ENCODE peak calls at places on chromosomes 11 and 22, in eight cellular contexts. W is memory B cell, E is skeletal muscle cell, F is GF-D8, N is NCI-H1105, K is RPMI7951, G is NCI-H2029, Z is AG10803. M is an unnamed sample.

GRCh38 chr11:63862923-63863322 is 24.0 kb downstream of the MARK2 start:
- DNase-seq in Z (no peak), F (no peak), K (no peak), E (no peak), G (no peak), N (no peak), W (no peak), M (no peak)

GRCh38 chr11:35470616-35471015 is 51.3 kb upstream of the SLC1A2 start:
- DNase-seq in Z (no peak), N (no peak), K (no peak), E (no peak), W (no peak), G (no peak), F (no peak), M (no peak)

GRCh38 chr11:59753650-59754493 is 1.3 kb upstream of the STX3 start:
- DNase-seq in E (no peak), F (peak), G (peak), Z (peak), W (peak), N (peak), K (peak), M (peak)

GRCh38 chr22:23068096-23068831 is 2.1 kb upstream of the GNAZ start:
- DNase-seq in W (no peak), G (no peak), E (no peak), K (no peak), N (no peak), F (no peak), Z (no peak), M (peak)

GRCh38 chr11:11416502-11416901 is 63.5 kb upstream of the CSNK2A3 start:
- DNase-seq in W (no peak), E (peak), N (no peak), G (no peak), F (peak), Z (peak), K (peak), M (no peak)

GRCh38 chr11:1234054-1234720 is 11.3 kb downstream of the MUC5B start:
- DNase-seq in N (no peak), G (no peak), K (no peak), E (no peak), Z (no peak), F (no peak), W (no peak), M (peak)

GRCh38 chr11:64312947-64313346 is 4.4 kb downstream of the TRMT112 start:
- DNase-seq in E (no peak), K (no peak), W (no peak), Z (no peak), N (no peak), F (no peak), G (no peak), M (no peak)

GRCh38 chr11:129115652-129116585 is 76.2 kb downstream of the ARHGAP32 start:
- DNase-seq in N (no peak), Z (peak), E (peak), K (peak), G (no peak), F (no peak), W (no peak), M (no peak)

GRCh38 chr22:48921411-48921903 is 906.2 kb downstream of the BRD1 start:
- DNase-seq in N (no peak), K (no peak), G (no peak), E (no peak), F (no peak), W (no peak), Z (no peak), M (no peak)

GRCh38 chr11:109795234-109795633 is 298.0 kb upstream of the ZC3H12C start:
- DNase-seq in Z (no peak), E (peak), G (no peak), F (no peak), N (no peak), W (no peak), K (no peak), M (no peak)

GRCh38 chr11:67656278-67656922 is 5.9 kb upstream of the ACY3 start:
- DNase-seq in W (no peak), E (no peak), K (no peak), G (no peak), F (no peak), Z (peak), N (no peak), M (no peak)

GRCh38 chr11:88552377-88553029 is 215.0 kb upstream of the CTSC start:
- DNase-seq in E (no peak), W (peak), F (no peak), Z (peak), K (peak), G (no peak), N (peak), M (no peak)

GRCh38 chr11:14373941-14374646 is 15.1 kb upstream of the RRAS2 start:
- DNase-seq in F (no peak), N (no peak), Z (peak), E (peak), G (no peak), W (no peak), K (peak), M (no peak)

GRCh38 chr11:73838443-73839122 is 38.1 kb downstream of the COA4 start:
- DNase-seq in W (no peak), E (peak), Z (peak), K (peak), N (no peak), G (no peak), F (no peak), M (no peak)

GRCh38 chr11:15878756-15879155 is 477.6 kb downstream of the SOX6 start:
- DNase-seq in N (no peak), E (no peak), W (no peak), G (no peak), F (no peak), Z (no peak), K (peak), M (no peak)

GRCh38 chr11:69746780-69747742 is 28.1 kb downstream of the FGF4 start:
- DNase-seq in F (no peak), K (no peak), W (no peak), Z (no peak), E (no peak), G (no peak), N (no peak), M (no peak)

GRCh38 chr11:64864473-64865285 is 13.7 kb downstream of the EHD1 start:
- DNase-seq in E (peak), G (no peak), F (no peak), K (peak), W (no peak), Z (peak), N (no peak), M (no peak)

GRCh38 chr22:25840162-25840561 is 98.2 kb downstream of the MYO18B start:
- DNase-seq in Z (no peak), F (no peak), E (no peak), G (no peak), N (no peak), W (no peak), K (peak), M (no peak)

GRCh38 chr11:101508370-101508769 is 75.4 kb downstream of the TRPC6 start:
- DNase-seq in W (no peak), G (no peak), F (no peak), E (no peak), Z (no peak), K (no peak), N (no peak), M (no peak)

GRCh38 chr11:107756553-107756952 is 44.7 kb upstream of the SLN start:
- DNase-seq in Z (no peak), N (no peak), K (no peak), W (no peak), F (no peak), G (no peak), E (no peak), M (no peak)

GRCh38 chr11:11672764-11673163 is 51.0 kb upstream of the GALNT18 start:
- DNase-seq in N (no peak), F (no peak), G (no peak), E (no peak), K (peak), W (no peak), Z (no peak), M (no peak)

GRCh38 chr11:57288771-57289579 is 35.8 kb downstream of the TNKS1BP1 start:
- DNase-seq in G (peak), Z (peak), E (peak), N (peak), W (no peak), K (peak), F (no peak), M (no peak)

GRCh38 chr22:40408718-40409612 is 38.6 kb downstream of the SGSM3 start:
- DNase-seq in Z (no peak), G (no peak), E (no peak), K (no peak), F (no peak), N (no peak), W (no peak), M (no peak)

GRCh38 chr11:417652-418342 is 3.0 kb upstream of the SIGIRR start:
- DNase-seq in Z (no peak), E (no peak), N (no peak), F (no peak), K (no peak), G (no peak), W (no peak), M (no peak)

GRCh38 chr22:44428941-44429615 is 69.0 kb downstream of the RTL6 start:
- DNase-seq in F (no peak), E (no peak), N (no peak), W (no peak), K (no peak), Z (no peak), G (no peak), M (no peak)

GRCh38 chr11:15912825-15913224 is 443.5 kb downstream of the SOX6 start:
- DNase-seq in N (no peak), F (no peak), E (no peak), W (no peak), Z (no peak), K (no peak), G (no peak), M (no peak)

GRCh38 chr11:63567044-63567840 is 4.1 kb upstream of the PLAAT2 start:
- DNase-seq in G (peak), E (peak), Z (peak), K (peak), F (peak), W (peak), N (no peak), M (peak)

GRCh38 chr22:36811094-36811797 is 5.6 kb downstream of the PVALB start:
- DNase-seq in Z (no peak), F (no peak), G (peak), E (no peak), W (no peak), K (no peak), N (no peak), M (no peak)

GRCh38 chr22:25045176-25045575 is 92.7 kb downstream of the KIAA1671 start:
- DNase-seq in N (no peak), Z (no peak), G (no peak), K (peak), E (no peak), F (no peak), W (no peak), M (no peak)

GRCh38 chr22:28857288-28857687 is 26.1 kb upstream of the ZNRF3 start:
- DNase-seq in E (no peak), F (no peak), W (no peak), Z (no peak), N (no peak), G (no peak), K (no peak), M (no peak)

GRCh38 chr22:26362471-26362870 is 66.6 kb upstream of the ASPHD2 start:
- DNase-seq in Z (peak), W (no peak), E (no peak), K (peak), F (no peak), G (no peak), N (no peak), M (no peak)

GRCh38 chr11:10537587-10537986 is 3.4 kb downstream of the RNF141 start:
- DNase-seq in K (no peak), E (no peak), F (no peak), Z (no peak), W (no peak), G (no peak), N (no peak), M (no peak)

GRCh38 chr11:91199866-91200265 is 977.0 kb upstream of the CHORDC1 start:
- DNase-seq in E (peak), F (no peak), Z (no peak), N (no peak), W (no peak), K (no peak), G (no peak), M (no peak)

GRCh38 chr22:38111941-38112355 is 1.5 kb upstream of the BAIAP2L2 start:
- DNase-seq in K (no peak), G (no peak), E (no peak), N (no peak), W (no peak), Z (no peak), F (no peak), M (no peak)

GRCh38 chr22:35149149-35149548 is 83.2 kb downstream of the ISX start:
- DNase-seq in G (no peak), W (no peak), E (no peak), Z (peak), K (no peak), F (no peak), N (no peak), M (no peak)

GRCh38 chr11:47449541-47449940 is 605 bp upstream of the RAPSN start:
- DNase-seq in K (no peak), F (no peak), Z (no peak), N (no peak), E (no peak), G (no peak), W (no peak), M (no peak)

GRCh38 chr22:21621891-21622623 is 7.8 kb downstream of the YDJC start:
- DNase-seq in Z (peak), E (no peak), W (no peak), N (no peak), K (no peak), F (no peak), G (no peak), M (no peak)

M was measured in CD14-positive monocyte.